ENCODE peak calls at places on chromosomes 7 and 10, in five cellular contexts. One of them, this sample, is unnamed.

GRCh38 chr7:109915670-109916069 is 1175.3 kb upstream of the LRRN3 start:
- DNase-seq in activated T-helper 1 cell treated with anti-CD3 and anti-CD28 coated beads, Interleukin-12 subunit alpha, Interleukin-12 subunit beta, Interleukin-2, Interleukin-4 antibody, amounts not matched to agents 30 ng/mL and 10 ng/mL and 1 ng/mL, durations not matched to agents 14 hours and 24 hours and 36 hours: no peak
- DNase-seq in CD4-positive, alpha-beta T cell: no peak
- DNase-seq in hepatocyte: no peak
- DNase-seq in T-helper 22 cell: no peak
- DNase-seq in this sample: no peak

GRCh38 chr7:23960361-23960760 is 250.3 kb downstream of the STK31 start:
- DNase-seq in CD4-positive, alpha-beta T cell: no peak
- DNase-seq in T-helper 22 cell: no peak
- DNase-seq in hepatocyte: no peak
- DNase-seq in activated T-helper 1 cell treated with anti-CD3 and anti-CD28 coated beads, Interleukin-12 subunit alpha, Interleukin-12 subunit beta, Interleukin-2, Interleukin-4 antibody, amounts not matched to agents 30 ng/mL and 10 ng/mL and 1 ng/mL, durations not matched to agents 14 hours and 24 hours and 36 hours: no peak
- DNase-seq in this sample: no peak

GRCh38 chr10:88372881-88373592 is 210.1 kb downstream of the RNLS start:
- DNase-seq in CD4-positive, alpha-beta T cell: no peak
- DNase-seq in hepatocyte: no peak
- DNase-seq in activated T-helper 1 cell treated with anti-CD3 and anti-CD28 coated beads, Interleukin-12 subunit alpha, Interleukin-12 subunit beta, Interleukin-2, Interleukin-4 antibody, amounts not matched to agents 30 ng/mL and 10 ng/mL and 1 ng/mL, durations not matched to agents 14 hours and 24 hours and 36 hours: no peak
- DNase-seq in T-helper 22 cell: no peak
- DNase-seq in this sample: no peak

GRCh38 chr10:57142925-57143576 is 782.0 kb upstream of the ZWINT start:
- DNase-seq in hepatocyte: no peak
- DNase-seq in activated T-helper 1 cell treated with anti-CD3 and anti-CD28 coated beads, Interleukin-12 subunit alpha, Interleukin-12 subunit beta, Interleukin-2, Interleukin-4 antibody, amounts not matched to agents 30 ng/mL and 10 ng/mL and 1 ng/mL, durations not matched to agents 14 hours and 24 hours and 36 hours: no peak
- DNase-seq in T-helper 22 cell: no peak
- DNase-seq in CD4-positive, alpha-beta T cell: no peak
- DNase-seq in this sample: no peak

GRCh38 chr10:11516419-11516721 is 95.1 kb downstream of the USP6NL start:
- DNase-seq in activated T-helper 1 cell treated with anti-CD3 and anti-CD28 coated beads, Interleukin-12 subunit alpha, Interleukin-12 subunit beta, Interleukin-2, Interleukin-4 antibody, amounts not matched to agents 30 ng/mL and 10 ng/mL and 1 ng/mL, durations not matched to agents 14 hours and 24 hours and 36 hours: no peak
- DNase-seq in hepatocyte: no peak
- DNase-seq in CD4-positive, alpha-beta T cell: no peak
- DNase-seq in T-helper 22 cell: no peak
- DNase-seq in this sample: no peak

GRCh38 chr10:113386005-113386404 is 166.8 kb upstream of the HABP2 start:
- DNase-seq in CD4-positive, alpha-beta T cell: no peak
- DNase-seq in T-helper 22 cell: no peak
- DNase-seq in activated T-helper 1 cell treated with anti-CD3 and anti-CD28 coated beads, Interleukin-12 subunit alpha, Interleukin-12 subunit beta, Interleukin-2, Interleukin-4 antibody, amounts not matched to agents 30 ng/mL and 10 ng/mL and 1 ng/mL, durations not matched to agents 14 hours and 24 hours and 36 hours: no peak
- DNase-seq in hepatocyte: no peak
- DNase-seq in this sample: no peak

GRCh38 chr7:4268040-4268965 is 413.8 kb upstream of the FOXK1 start:
- DNase-seq in hepatocyte: no peak
- DNase-seq in T-helper 22 cell: no peak
- DNase-seq in activated T-helper 1 cell treated with anti-CD3 and anti-CD28 coated beads, Interleukin-12 subunit alpha, Interleukin-12 subunit beta, Interleukin-2, Interleukin-4 antibody, amounts not matched to agents 30 ng/mL and 10 ng/mL and 1 ng/mL, durations not matched to agents 14 hours and 24 hours and 36 hours: no peak
- DNase-seq in CD4-positive, alpha-beta T cell: no peak
- DNase-seq in this sample: no peak

GRCh38 chr10:4353059-4353655 is 472.9 kb upstream of the AKR1E2 start:
- DNase-seq in CD4-positive, alpha-beta T cell: no peak
- DNase-seq in T-helper 22 cell: no peak
- DNase-seq in hepatocyte: peak
- DNase-seq in activated T-helper 1 cell treated with anti-CD3 and anti-CD28 coated beads, Interleukin-12 subunit alpha, Interleukin-12 subunit beta, Interleukin-2, Interleukin-4 antibody, amounts not matched to agents 30 ng/mL and 10 ng/mL and 1 ng/mL, durations not matched to agents 14 hours and 24 hours and 36 hours: no peak
- DNase-seq in this sample: no peak

GRCh38 chr10:70350501-70350900 is 31.9 kb downstream of the LRRC20 start:
- DNase-seq in T-helper 22 cell: no peak
- DNase-seq in CD4-positive, alpha-beta T cell: no peak
- DNase-seq in activated T-helper 1 cell treated with anti-CD3 and anti-CD28 coated beads, Interleukin-12 subunit alpha, Interleukin-12 subunit beta, Interleukin-2, Interleukin-4 antibody, amounts not matched to agents 30 ng/mL and 10 ng/mL and 1 ng/mL, durations not matched to agents 14 hours and 24 hours and 36 hours: no peak
- DNase-seq in hepatocyte: no peak
- DNase-seq in this sample: no peak